ENCODE peak calls at places on chromosome 1, in seven cellular contexts. One of them, this sample, is unnamed.

GRCh38 chr1:224245188-224245587 is 62.1 kb downstream of the DEGS1 start:
- DNase-seq in ELR: no peak
- DNase-seq in neural crest cell: no peak
- DNase-seq in sciatic nerve: peak; percentile 66
- DNase-seq in activated T-cell treated with anti-CD3 and anti-CD28 coated beads, Interleukin-2, amount 50 U/mL, for 1 hour: peak; percentile 24
- DNase-seq in iris pigment epithelial cell: peak; percentile 78
- DNase-seq in AG20443: no peak
- DNase-seq in this sample: no peak

GRCh38 chr1:182418929-182419328 is 18.5 kb upstream of the TEDDM1 start:
- DNase-seq in ELR: no peak
- DNase-seq in neural crest cell: no peak
- DNase-seq in sciatic nerve: no peak
- DNase-seq in activated T-cell treated with anti-CD3 and anti-CD28 coated beads, Interleukin-2, amount 50 U/mL, for 1 hour: no peak
- DNase-seq in iris pigment epithelial cell: no peak
- DNase-seq in AG20443: no peak
- DNase-seq in this sample: no peak

GRCh38 chr1:184836081-184836480 is 81.4 kb upstream of the EDEM3 start:
- DNase-seq in ELR: no peak
- DNase-seq in neural crest cell: no peak
- DNase-seq in sciatic nerve: no peak
- DNase-seq in activated T-cell treated with anti-CD3 and anti-CD28 coated beads, Interleukin-2, amount 50 U/mL, for 1 hour: no peak
- DNase-seq in iris pigment epithelial cell: no peak
- DNase-seq in AG20443: no peak
- DNase-seq in this sample: no peak

GRCh38 chr1:33276573-33277298 is 20.4 kb downstream of the ZNF362 start:
- DNase-seq in ELR: no peak
- DNase-seq in neural crest cell: no peak
- DNase-seq in sciatic nerve: no peak
- DNase-seq in activated T-cell treated with anti-CD3 and anti-CD28 coated beads, Interleukin-2, amount 50 U/mL, for 1 hour: no peak
- DNase-seq in iris pigment epithelial cell: no peak
- DNase-seq in AG20443: no peak
- DNase-seq in this sample: no peak

GRCh38 chr1:3727042-3727824 is 25.0 kb upstream of the CCDC27 start:
- DNase-seq in ELR: peak; percentile 27
- DNase-seq in neural crest cell: peak; percentile 41
- DNase-seq in sciatic nerve: no peak
- DNase-seq in activated T-cell treated with anti-CD3 and anti-CD28 coated beads, Interleukin-2, amount 50 U/mL, for 1 hour: no peak
- DNase-seq in iris pigment epithelial cell: peak; percentile 30
- DNase-seq in AG20443: peak; percentile 71
- DNase-seq in this sample: peak; percentile 59

GRCh38 chr1:204286841-204287387 is 72.8 kb downstream of the PLEKHA6 start:
- DNase-seq in ELR: no peak
- DNase-seq in neural crest cell: no peak
- DNase-seq in sciatic nerve: no peak
- DNase-seq in activated T-cell treated with anti-CD3 and anti-CD28 coated beads, Interleukin-2, amount 50 U/mL, for 1 hour: peak; percentile 35
- DNase-seq in iris pigment epithelial cell: no peak
- DNase-seq in AG20443: no peak
- DNase-seq in this sample: no peak

GRCh38 chr1:220748091-220748934 is at the start of gene MTARC2:
- DNase-seq in ELR: peak; percentile 81
- DNase-seq in neural crest cell: peak; percentile 57
- DNase-seq in sciatic nerve: peak; percentile 87
- DNase-seq in activated T-cell treated with anti-CD3 and anti-CD28 coated beads, Interleukin-2, amount 50 U/mL, for 1 hour: no peak
- DNase-seq in iris pigment epithelial cell: peak; percentile 55
- DNase-seq in AG20443: peak; percentile 89
- DNase-seq in this sample: no peak

GRCh38 chr1:109877776-109878175 is 32.9 kb upstream of the CSF1 start:
- DNase-seq in ELR: no peak
- DNase-seq in neural crest cell: no peak
- DNase-seq in sciatic nerve: no peak
- DNase-seq in activated T-cell treated with anti-CD3 and anti-CD28 coated beads, Interleukin-2, amount 50 U/mL, for 1 hour: no peak
- DNase-seq in iris pigment epithelial cell: no peak
- DNase-seq in AG20443: no peak
- DNase-seq in this sample: no peak

GRCh38 chr1:167111853-167112455 is 18.1 kb downstream of the STYXL2 start:
- DNase-seq in ELR: no peak
- DNase-seq in neural crest cell: no peak
- DNase-seq in sciatic nerve: no peak
- DNase-seq in activated T-cell treated with anti-CD3 and anti-CD28 coated beads, Interleukin-2, amount 50 U/mL, for 1 hour: no peak
- DNase-seq in iris pigment epithelial cell: no peak
- DNase-seq in AG20443: no peak
- DNase-seq in this sample: no peak

GRCh38 chr1:243924188-243924587 is 74.1 kb upstream of the AKT3 start:
- DNase-seq in ELR: peak; percentile 92
- DNase-seq in neural crest cell: no peak
- DNase-seq in sciatic nerve: no peak
- DNase-seq in activated T-cell treated with anti-CD3 and anti-CD28 coated beads, Interleukin-2, amount 50 U/mL, for 1 hour: no peak
- DNase-seq in iris pigment epithelial cell: peak; percentile 62
- DNase-seq in AG20443: peak; percentile 77
- DNase-seq in this sample: no peak

GRCh38 chr1:160171352-160171751 is 19.0 kb upstream of the CASQ1 start:
- DNase-seq in ELR: peak; percentile 60
- DNase-seq in neural crest cell: no peak
- DNase-seq in sciatic nerve: no peak
- DNase-seq in activated T-cell treated with anti-CD3 and anti-CD28 coated beads, Interleukin-2, amount 50 U/mL, for 1 hour: no peak
- DNase-seq in iris pigment epithelial cell: peak; percentile 24
- DNase-seq in AG20443: peak; percentile 85
- DNase-seq in this sample: no peak

This sample was measured in HAP-1.